ENCODE peak calls at places on chromosomes 3 and 15, in four cellular contexts. I is endothelial cell of umbilical vein, D is heart left ventricle, C is BJ. V is an unnamed sample.
A peak's percentile ranks its signal among the peaks of the same experiment; 100 is the strongest.

GRCh38 chr3:120622870-120623718 is 27.0 kb downstream of the NDUFB4 start:
- DNase-seq in I (peak; percentile 51), D (no peak), C (peak; percentile 46), V (peak; percentile 71)

GRCh38 chr3:113291572-113291971 is 80.2 kb downstream of the BOC start:
- DNase-seq in I (no peak), D (no peak), C (no peak), V (no peak)

GRCh38 chr3:187783098-187783497 is 37.8 kb upstream of the BCL6 start:
- DNase-seq in I (no peak), D (peak; percentile 59), C (peak; percentile 65), V (peak; percentile 92)

GRCh38 chr15:38217181-38217580 is 35.5 kb upstream of the SPRED1 start:
- DNase-seq in I (no peak), D (no peak), C (no peak), V (peak; percentile 73)

GRCh38 chr15:34841220-34841841 is 46.0 kb upstream of the ACTC1 start:
- DNase-seq in I (no peak), D (no peak), C (no peak), V (no peak)

GRCh38 chr15:63023351-63023945 is 19.1 kb upstream of the TPM1 start:
- DNase-seq in I (peak; percentile 59), D (no peak), C (peak; percentile 82), V (peak; percentile 63)

GRCh38 chr3:75001330-75001729 is 386.9 kb upstream of the CNTN3 start:
- DNase-seq in I (no peak), D (no peak), C (no peak), V (peak; percentile 5)

GRCh38 chr3:115092220-115092791 is 54.8 kb downstream of the ZBTB20 start:
- DNase-seq in I (peak; percentile 70), D (peak; percentile 79), C (no peak), V (peak; percentile 39)

GRCh38 chr15:45431502-45431901 is 53.2 kb upstream of the GATM start:
- DNase-seq in I (no peak), D (no peak), C (no peak), V (no peak)

GRCh38 chr15:63896336-63897115 is 62.8 kb upstream of the HERC1 start:
- DNase-seq in I (peak; percentile 69), D (peak; percentile 42), C (peak; percentile 47), V (peak; percentile 37)

GRCh38 chr3:136772709-136773108 is 20.5 kb upstream of the STAG1 start:
- DNase-seq in I (no peak), D (no peak), C (no peak), V (peak; percentile 29)

GRCh38 chr15:96410175-96411055 is 79.9 kb downstream of the NR2F2 start:
- DNase-seq in I (peak; percentile 16), D (no peak), C (no peak), V (no peak)

GRCh38 chr15:89820651-89821611 is 6.3 kb upstream of the ANPEP start:
- DNase-seq in I (peak; percentile 72), D (no peak), C (peak; percentile 82), V (peak; percentile 86)

GRCh38 chr3:127158614-127159221 is 34.2 kb upstream of the PRR23E start:
- DNase-seq in I (peak; percentile 17), D (peak; percentile 29), C (no peak), V (peak; percentile 2)

DNA sequence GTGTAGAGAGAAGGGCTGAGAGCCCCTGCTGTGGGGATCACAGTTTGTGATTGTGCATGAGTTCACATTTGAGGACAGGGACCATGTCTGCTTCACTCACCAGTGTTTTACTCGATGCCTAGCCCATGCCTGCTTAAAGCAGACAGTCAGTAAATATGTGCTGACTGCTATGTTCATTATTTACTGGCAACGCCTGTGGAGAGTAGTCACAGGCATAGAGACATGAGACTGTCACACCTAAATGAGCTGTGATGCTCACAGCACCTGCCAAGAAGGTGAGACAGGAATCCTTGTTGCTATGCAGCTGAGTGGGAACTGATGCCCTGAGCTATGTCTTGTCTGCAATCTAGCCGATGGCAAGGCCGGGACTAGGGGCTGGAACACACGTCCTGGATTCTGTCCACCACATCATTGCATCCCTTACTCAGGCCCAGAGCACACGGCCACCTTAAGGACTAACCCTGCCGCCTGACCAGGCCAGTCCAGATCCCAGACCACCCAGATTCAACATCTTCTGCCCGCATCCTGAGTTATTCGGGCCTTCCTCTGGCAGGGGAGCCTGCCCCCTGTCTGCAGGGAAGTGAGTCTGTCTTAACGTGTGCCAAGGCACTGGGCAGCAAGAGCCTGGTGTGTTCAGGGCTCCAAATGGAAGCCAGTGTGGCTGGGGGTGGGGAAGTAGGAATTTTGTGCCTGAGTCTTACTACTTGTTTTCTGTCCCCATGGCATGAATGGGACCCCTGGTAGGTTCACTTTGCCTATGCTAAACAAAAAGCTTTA is 44.8 kb downstream of the FGD5 start:
- DNase-seq in I (peak; percentile 40), D (no peak), C (no peak), V (no peak)
- TF ChIP-seq CTCF in I (peak; percentile 54), D (peak; percentile 32), C (peak; percentile 19), V (peak; percentile 17)

GRCh38 chr3:168061332-168061996 is 34.3 kb downstream of the GOLIM4 start:
- DNase-seq in I (no peak), D (no peak), C (no peak), V (no peak)
- TF ChIP-seq CTCF in I (no peak), D (no peak), C (peak; percentile 10), V (no peak)

GRCh38 chr15:81814882-81815455 is 230.8 kb downstream of the MEX3B start:
- DNase-seq in I (no peak), D (no peak), C (no peak), V (no peak)

GRCh38 chr15:81809543-81809942 is 236.3 kb downstream of the MEX3B start:
- DNase-seq in I (peak; percentile 15), D (peak; percentile 35), C (no peak), V (no peak)

GRCh38 chr15:81813215-81813614 is 232.6 kb downstream of the MEX3B start:
- DNase-seq in I (no peak), D (no peak), C (no peak), V (no peak)
- TF ChIP-seq CTCF in I (no peak), D (peak; percentile 8), C (peak; percentile 24), V (peak; percentile 16)

GRCh38 chr3:118988198-118988842 is 46.3 kb downstream of the IGSF11 start:
- DNase-seq in I (no peak), D (no peak), C (no peak), V (no peak)

GRCh38 chr3:118987466-118987865 is 47.2 kb downstream of the IGSF11 start:
- DNase-seq in I (no peak), D (peak; percentile 52), C (no peak), V (no peak)

GRCh38 chr3:118986734-118987133 is 47.9 kb downstream of the IGSF11 start:
- DNase-seq in I (no peak), D (no peak), C (no peak), V (no peak)

GRCh38 chr3:118991775-118992174 is 42.9 kb downstream of the IGSF11 start:
- DNase-seq in I (no peak), D (peak; percentile 33), C (no peak), V (no peak)

DNA sequence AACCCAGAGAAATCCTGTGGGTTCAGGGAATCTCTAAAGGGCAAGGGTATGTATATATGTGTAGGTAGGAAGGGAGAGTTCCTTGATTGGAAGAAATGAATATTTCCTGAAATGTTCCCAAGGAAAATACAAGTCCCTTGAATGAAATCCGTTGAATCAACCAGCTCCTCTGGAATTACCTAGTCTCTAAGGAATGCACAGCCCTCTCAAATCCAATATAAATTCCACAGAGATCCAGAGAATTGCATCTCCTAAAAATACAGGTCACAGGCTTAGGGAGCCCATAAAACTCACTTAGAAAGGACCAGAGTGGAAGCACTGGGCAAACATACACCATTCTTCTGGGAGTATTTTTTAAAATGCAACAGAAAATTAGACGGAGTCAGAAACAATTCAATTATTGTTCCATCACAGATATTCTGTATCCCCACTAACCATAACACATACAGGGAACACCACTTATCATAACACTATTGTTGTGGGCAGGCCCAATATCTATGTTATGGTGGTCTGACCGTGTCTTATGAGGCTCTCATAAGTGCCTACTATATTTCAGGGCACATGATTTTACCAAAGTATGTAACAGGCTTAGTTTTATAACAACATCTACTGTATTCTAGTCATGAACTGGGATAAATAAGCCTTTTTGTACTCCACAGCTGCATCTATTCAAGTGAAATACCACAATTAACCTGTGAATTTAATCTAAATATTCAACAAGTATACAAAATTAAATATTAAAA is 43.7 kb downstream of the IGSF11 start:
- DNase-seq in I (no peak), D (no peak), C (no peak), V (no peak)
- TF ChIP-seq CTCF in I (no peak), D (no peak), C (no peak), V (no peak)

GRCh38 chr3:38649500-38650247 is at the start of gene SCN5A:
- DNase-seq in I (peak; percentile 38), D (peak; percentile 70), C (no peak), V (no peak)

GRCh38 chr3:38648659-38649499 is 608 bp downstream of the SCN5A start:
- DNase-seq in I (peak; percentile 7), D (no peak), C (no peak), V (no peak)

GRCh38 chr3:38652934-38653333 is 3.4 kb upstream of the SCN5A start:
- DNase-seq in I (no peak), D (no peak), C (no peak), V (no peak)

GRCh38 chr3:38650248-38650940 is 907 bp upstream of the SCN5A start:
- DNase-seq in I (peak; percentile 5), D (no peak), C (no peak), V (no peak)

DNA sequence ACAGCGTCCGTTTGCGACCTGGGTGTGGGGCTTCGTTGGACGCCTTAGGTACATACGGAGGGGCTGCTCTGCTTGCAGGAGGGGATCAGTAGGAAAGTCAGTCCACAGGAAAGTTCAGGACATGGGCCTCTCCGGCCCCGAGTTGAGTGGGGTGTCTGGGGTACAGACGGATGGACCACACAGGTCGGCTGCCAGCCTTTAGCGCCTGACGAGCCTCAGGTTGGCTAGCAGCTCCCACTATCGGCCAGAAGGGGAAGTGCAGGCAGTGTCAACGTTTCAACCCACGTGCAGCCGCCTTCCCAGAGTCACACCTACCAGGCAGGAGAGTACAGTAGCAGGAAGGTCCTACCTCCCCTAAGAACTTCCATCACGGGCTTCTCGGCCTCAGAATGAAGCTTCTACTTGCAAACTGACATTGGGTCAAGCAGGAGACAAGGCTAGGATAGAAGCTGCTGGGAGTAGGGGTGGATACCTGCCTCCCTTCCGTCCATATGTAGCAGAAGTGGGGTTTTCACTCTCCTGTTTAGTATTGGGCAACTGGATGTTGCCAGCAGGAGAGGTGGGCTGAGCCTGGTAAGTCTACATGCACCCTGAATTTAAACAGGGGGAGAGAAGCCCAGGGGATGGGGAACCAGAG is 1.8 kb upstream of the SCN5A start:
- DNase-seq in I (peak; percentile 71), D (peak; percentile 71), C (no peak), V (peak; percentile 45)
- TF ChIP-seq CTCF in I (peak; percentile 93), D (peak; percentile 98), C (peak; percentile 99), V (peak; percentile 98)

DNA sequence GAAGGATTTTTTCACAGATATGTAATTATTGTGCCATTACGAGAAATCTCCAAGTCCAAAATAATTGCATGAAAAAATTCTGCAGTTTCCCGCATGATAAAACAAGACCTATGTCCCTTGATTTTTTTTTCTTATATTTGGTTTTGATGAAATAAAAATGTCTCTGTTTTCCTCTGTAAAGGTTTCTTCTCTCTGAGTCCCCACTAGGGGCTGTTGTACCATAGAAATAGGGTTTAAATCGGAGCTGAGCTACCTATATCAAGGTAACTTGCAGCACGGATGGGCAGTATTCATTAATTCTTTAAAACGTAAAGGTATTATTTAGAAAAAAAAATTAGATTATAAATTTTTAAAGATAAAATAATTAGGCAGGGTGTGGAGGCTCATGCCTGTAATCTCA is 66.6 kb upstream of the IGF1R start:
- DNase-seq in I (no peak), D (no peak), C (no peak), V (no peak)
- TF ChIP-seq CTCF in I (no peak), D (no peak), C (peak; percentile 16), V (peak; percentile 40)

GRCh38 chr15:36645106-36645505 is 65.7 kb downstream of the CDIN1 start:
- DNase-seq in I (peak; percentile 29), D (no peak), C (no peak), V (no peak)
- TF ChIP-seq CTCF in I (no peak), D (peak; percentile 16), C (peak; percentile 26), V (no peak)